ENCODE peak calls at places on chromosomes 11 and 22, in eight cellular contexts. R is hepatocyte; C is CD8-positive, alpha-beta T cell; L is heart right ventricle; Q is Peyer's patch; K is lower lobe of right lung; H is PC-3; F is neural progenitor cell. J is an unnamed sample.
A peak's percentile ranks its signal among the peaks of the same experiment; 100 is the strongest.

GRCh38 chr22:40040927-40041326 is 46.2 kb downstream of the FAM83F start:
- DNase-seq in C (no peak), R (peak; percentile 50), K (no peak), Q (no peak), F (no peak), H (peak; percentile 73), L (peak; percentile 58), J (no peak)

GRCh38 chr22:37254867-37255233 is 10.8 kb upstream of the RAC2 start:
- DNase-seq in Q (no peak), K (no peak), L (no peak), C (no peak), R (no peak), F (no peak), H (peak; percentile 11), J (no peak)

GRCh38 chr11:62889484-62890437 is 9.1 kb downstream of the SLC3A2 start:
- DNase-seq in C (no peak), Q (no peak), L (no peak), H (peak; percentile 42), K (no peak), F (no peak), R (peak; percentile 79), J (no peak)

GRCh38 chr22:28939394-28939793 is 56.0 kb downstream of the ZNRF3 start:
- DNase-seq in C (no peak), L (no peak), H (no peak), Q (no peak), R (no peak), K (no peak), F (peak; percentile 67), J (no peak)

GRCh38 chr11:83641511-83641910 is 355.3 kb upstream of the CCDC90B start:
- DNase-seq in F (peak; percentile 48), R (peak; percentile 82), L (peak; percentile 51), Q (no peak), H (no peak), C (no peak), K (no peak), J (no peak)

GRCh38 chr11:134545521-134545920 is 133.5 kb upstream of the B3GAT1 start:
- DNase-seq in C (no peak), R (no peak), H (no peak), F (no peak), Q (no peak), K (no peak), L (no peak), J (no peak)

GRCh38 chr22:28034760-28035401 is 115.8 kb upstream of the PITPNB start:
- DNase-seq in F (no peak), L (peak; percentile 92), C (no peak), H (peak; percentile 38), K (no peak), Q (no peak), R (peak; percentile 54), J (no peak)

GRCh38 chr11:117045956-117046355 is 52.3 kb downstream of the SIK3 start:
- DNase-seq in F (no peak), C (no peak), H (peak; percentile 85), L (no peak), R (no peak), K (no peak), Q (no peak), J (no peak)

GRCh38 chr11:8262552-8263108 is 1.0 kb downstream of the LMO1 start:
- DNase-seq in Q (no peak), F (peak; percentile 92), L (no peak), C (no peak), H (peak; percentile 32), R (peak; percentile 66), K (peak; percentile 49), J (no peak)

GRCh38 chr11:61370349-61371005 is 8.3 kb downstream of the TMEM138 start:
- DNase-seq in F (no peak), Q (no peak), R (no peak), C (no peak), H (no peak), L (no peak), K (no peak), J (no peak)

GRCh38 chr11:61369372-61370348 is 7.5 kb downstream of the TMEM138 start:
- DNase-seq in R (no peak), K (no peak), H (no peak), L (peak; percentile 44), Q (no peak), F (no peak), C (no peak), J (no peak)

GRCh38 chr11:61377461-61378160 is 14.8 kb upstream of the TMEM216 start:
- DNase-seq in Q (no peak), C (no peak), K (no peak), R (no peak), H (no peak), F (no peak), L (no peak), J (no peak)

GRCh38 chr11:61375709-61376108 is 13.5 kb downstream of the TMEM138 start:
- DNase-seq in R (no peak), H (no peak), K (no peak), C (no peak), F (no peak), Q (no peak), L (no peak), J (no peak)

DNA sequence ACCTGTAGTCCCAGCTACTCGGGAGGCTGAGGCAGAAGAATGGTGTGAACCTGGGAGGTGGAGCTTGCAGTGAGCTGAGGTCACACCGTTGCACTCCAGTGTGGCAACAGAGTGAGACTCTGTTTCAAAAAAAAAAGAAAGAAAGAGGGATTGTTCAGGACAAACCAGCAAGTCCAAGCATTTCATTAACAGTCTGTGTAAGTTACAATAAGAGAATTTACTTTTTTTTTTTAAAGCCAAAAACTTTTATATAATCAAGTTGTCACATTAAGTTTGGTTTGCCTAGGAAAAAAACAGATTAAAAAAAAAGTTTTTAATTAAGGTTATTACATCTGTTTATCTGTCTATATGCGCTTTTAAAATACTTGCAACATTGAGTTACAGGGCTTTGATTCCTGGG is 10.5 kb downstream of the TMEM138 start:
- DNase-seq in L (no peak), K (no peak), F (no peak), C (no peak), R (no peak), H (no peak), Q (no peak), J (no peak)
- H3K9me3 ChIP-seq in L (no peaks in the 10 kb centered on the region), K (no peaks in the 10 kb centered on the region), F (peaks cover 12% of the 10 kb centered on the region), C (no peaks in the 10 kb centered on the region), R (no peaks in the 10 kb centered on the region), H (peaks cover 16% of the 10 kb centered on the region), Q (no peaks in the 10 kb centered on the region), J (no peaks in the 10 kb centered on the region)

DNA sequence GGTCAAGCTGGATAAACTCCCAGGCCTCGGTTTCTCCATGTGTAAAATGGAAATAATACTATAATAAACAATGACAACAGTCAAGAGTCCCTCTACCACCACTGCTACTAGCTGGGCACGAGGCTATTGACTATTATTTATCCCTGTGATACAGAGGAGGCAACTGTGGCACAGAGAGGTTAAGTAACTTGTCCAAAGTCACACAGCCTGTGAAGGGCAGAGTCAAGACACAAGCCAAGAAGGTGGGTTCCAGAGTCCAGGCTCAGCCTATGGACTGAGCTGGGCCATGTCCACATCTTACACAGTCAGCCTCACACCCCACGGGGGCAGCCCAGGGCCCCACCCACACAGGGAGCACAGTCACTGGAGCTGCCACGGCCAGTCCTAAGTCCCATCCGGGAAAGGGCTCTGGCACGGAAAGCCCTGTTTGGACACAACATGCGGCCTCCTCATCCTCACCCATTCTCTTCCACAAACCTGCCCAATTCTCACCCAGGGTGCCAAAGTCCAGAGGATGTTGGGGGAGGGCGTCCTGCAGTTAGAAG is 384.0 kb downstream of the SHANK2 start:
- DNase-seq in C (no peak), K (no peak), F (no peak), H (no peak), Q (no peak), L (no peak), R (no peak), J (no peak)
- H3K9me3 ChIP-seq in C (no peaks in the 10 kb centered on the region), K (no peaks in the 10 kb centered on the region), F (no peaks in the 10 kb centered on the region), H (no peaks in the 10 kb centered on the region), Q (no peaks in the 10 kb centered on the region), L (no peaks in the 10 kb centered on the region), R (no peaks in the 10 kb centered on the region), J (no peaks in the 10 kb centered on the region)

GRCh38 chr11:92225563-92226308 is 1.1 kb downstream of the FAT3 start:
- DNase-seq in H (no peak), K (no peak), C (no peak), L (no peak), F (peak; percentile 77), Q (no peak), R (peak; percentile 50), J (no peak)

GRCh38 chr11:92224394-92225205 is at the start of gene FAT3:
- DNase-seq in H (no peak), C (no peak), Q (no peak), F (peak; percentile 91), K (peak; percentile 39), L (peak; percentile 3), R (peak; percentile 77), J (no peak)

GRCh38 chr11:92219476-92219875 is 5.1 kb upstream of the FAT3 start:
- DNase-seq in L (no peak), K (no peak), R (no peak), Q (no peak), C (no peak), F (peak; percentile 18), H (no peak), J (no peak)

GRCh38 chr11:92225206-92225562 is 566 bp downstream of the FAT3 start:
- DNase-seq in L (no peak), C (no peak), F (peak; percentile 51), R (peak; percentile 17), Q (no peak), K (no peak), H (no peak), J (no peak)

GRCh38 chr11:92222701-92223100 is 1.9 kb upstream of the FAT3 start:
- DNase-seq in Q (no peak), H (no peak), C (no peak), F (no peak), L (no peak), K (no peak), R (no peak), J (no peak)
- H3K9me3 ChIP-seq in Q (no peaks in the 10 kb centered on the region), H (peaks cover 8% of the 10 kb centered on the region), C (no peaks in the 10 kb centered on the region), F (peaks cover 12% of the 10 kb centered on the region), L (no peaks in the 10 kb centered on the region), K (no peaks in the 10 kb centered on the region), R (no peaks in the 10 kb centered on the region), J (no peaks in the 10 kb centered on the region)

GRCh38 chr11:35146711-35147110 is 7.7 kb downstream of the CD44 start:
- DNase-seq in R (no peak), C (no peak), H (no peak), F (no peak), K (no peak), L (no peak), Q (no peak), J (no peak)

GRCh38 chr11:35146074-35146521 is 7.1 kb downstream of the CD44 start:
- DNase-seq in F (no peak), R (no peak), K (no peak), L (no peak), Q (peak; percentile 41), H (peak; percentile 54), C (peak; percentile 67), J (no peak)

GRCh38 chr11:35145249-35145648 is 6.3 kb downstream of the CD44 start:
- DNase-seq in H (peak; percentile 81), Q (peak; percentile 71), R (no peak), L (no peak), K (no peak), F (no peak), C (peak; percentile 39), J (no peak)

GRCh38 chr11:35147273-35147672 is 8.3 kb downstream of the CD44 start:
- DNase-seq in R (no peak), L (no peak), C (no peak), H (no peak), K (no peak), F (no peak), Q (no peak), J (no peak)

DNA sequence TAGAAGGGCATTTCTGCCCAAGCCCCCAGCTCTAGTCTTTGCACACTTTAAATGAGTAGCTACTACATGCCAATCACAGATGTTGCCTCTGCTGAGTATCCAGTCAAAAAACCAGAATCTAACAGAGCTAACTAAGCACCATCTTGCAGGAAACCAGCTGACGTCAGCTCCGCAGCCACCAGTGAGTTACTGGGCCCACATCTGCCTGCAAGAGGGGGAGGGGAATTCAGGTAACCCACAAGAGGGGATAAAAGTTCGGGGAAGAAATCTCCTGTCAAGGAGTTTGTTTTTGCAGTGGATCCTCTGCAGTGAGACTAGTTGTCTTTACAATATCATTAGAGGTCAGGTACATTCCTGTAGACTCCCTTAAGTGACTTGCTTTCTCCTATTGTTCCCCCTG is 9.2 kb downstream of the CD44 start:
- DNase-seq in H (no peak), C (peak; percentile 42), L (no peak), Q (peak; percentile 46), R (no peak), K (no peak), F (no peak), J (no peak)
- H3K9me3 ChIP-seq in H (no peaks in the 10 kb centered on the region), C (no peaks in the 10 kb centered on the region), L (no peaks in the 10 kb centered on the region), Q (no peaks in the 10 kb centered on the region), R (no peaks in the 10 kb centered on the region), K (no peaks in the 10 kb centered on the region), F (no peaks in the 10 kb centered on the region), J (peaks cover 6% of the 10 kb centered on the region)